ENCODE peak calls at places on chromosome 2, in eight cellular contexts. One of them, this sample, is unnamed.

GRCh38 chr2:216730871-216731270 is 35.5 kb upstream of the IGFBP5 start:
- DNase-seq in astrocyte of the spinal cord: no peak
- DNase-seq in astrocyte: no peak
- DNase-seq in activated CD8-positive, alpha-beta T cell treated with anti-CD3 and anti-CD28 coated beads for 36 hours: no peak
- DNase-seq in Peyer's patch: no peak
- DNase-seq in HL-60: no peak
- DNase-seq in ovary: no peak
- DNase-seq in HFFc6: no peak
- DNase-seq in this sample: no peak

GRCh38 chr2:173126819-173127218 is 51.2 kb downstream of the MAP3K20 start:
- DNase-seq in astrocyte of the spinal cord: peak
- DNase-seq in astrocyte: peak
- DNase-seq in activated CD8-positive, alpha-beta T cell treated with anti-CD3 and anti-CD28 coated beads for 36 hours: no peak
- DNase-seq in Peyer's patch: no peak
- DNase-seq in HL-60: peak
- DNase-seq in ovary: no peak
- DNase-seq in HFFc6: peak
- DNase-seq in this sample: no peak

GRCh38 chr2:94762600-94762999 is 108.6 kb upstream of the TEKT4 start:
- DNase-seq in astrocyte of the spinal cord: no peak
- DNase-seq in astrocyte: no peak
- DNase-seq in activated CD8-positive, alpha-beta T cell treated with anti-CD3 and anti-CD28 coated beads for 36 hours: peak
- DNase-seq in Peyer's patch: no peak
- DNase-seq in HL-60: no peak
- DNase-seq in ovary: no peak
- DNase-seq in HFFc6: no peak
- DNase-seq in this sample: no peak

GRCh38 chr2:230050151-230050550 is 18.6 kb downstream of the SLC16A14 start:
- DNase-seq in astrocyte of the spinal cord: no peak
- DNase-seq in astrocyte: no peak
- DNase-seq in activated CD8-positive, alpha-beta T cell treated with anti-CD3 and anti-CD28 coated beads for 36 hours: no peak
- DNase-seq in Peyer's patch: no peak
- DNase-seq in HL-60: no peak
- DNase-seq in ovary: no peak
- DNase-seq in HFFc6: no peak
- DNase-seq in this sample: no peak

GRCh38 chr2:196293751-196294486 is 122.5 kb upstream of the STK17B start:
- DNase-seq in astrocyte of the spinal cord: peak
- DNase-seq in astrocyte: peak
- DNase-seq in activated CD8-positive, alpha-beta T cell treated with anti-CD3 and anti-CD28 coated beads for 36 hours: no peak
- DNase-seq in Peyer's patch: no peak
- DNase-seq in HL-60: no peak
- DNase-seq in ovary: no peak
- DNase-seq in HFFc6: peak
- DNase-seq in this sample: no peak

GRCh38 chr2:204315236-204315662 is 230.0 kb upstream of the PARD3B start:
- DNase-seq in astrocyte of the spinal cord: peak
- DNase-seq in astrocyte: peak
- DNase-seq in activated CD8-positive, alpha-beta T cell treated with anti-CD3 and anti-CD28 coated beads for 36 hours: no peak
- DNase-seq in Peyer's patch: no peak
- DNase-seq in HL-60: no peak
- DNase-seq in ovary: no peak
- DNase-seq in HFFc6: no peak
- DNase-seq in this sample: no peak

GRCh38 chr2:953975-954686 is 3.5 kb downstream of the SNTG2 start:
- DNase-seq in astrocyte of the spinal cord: peak
- DNase-seq in astrocyte: peak
- DNase-seq in activated CD8-positive, alpha-beta T cell treated with anti-CD3 and anti-CD28 coated beads for 36 hours: no peak
- DNase-seq in Peyer's patch: no peak
- DNase-seq in HL-60: no peak
- DNase-seq in ovary: no peak
- DNase-seq in HFFc6: peak
- DNase-seq in this sample: no peak

GRCh38 chr2:61493523-61493942 is 22.6 kb upstream of the USP34 start:
- DNase-seq in astrocyte of the spinal cord: peak
- DNase-seq in astrocyte: peak
- DNase-seq in activated CD8-positive, alpha-beta T cell treated with anti-CD3 and anti-CD28 coated beads for 36 hours: peak
- DNase-seq in Peyer's patch: no peak
- DNase-seq in HL-60: no peak
- DNase-seq in ovary: no peak
- DNase-seq in HFFc6: no peak
- DNase-seq in this sample: no peak

GRCh38 chr2:221908518-221908917 is 336.4 kb upstream of the EPHA4 start:
- DNase-seq in astrocyte of the spinal cord: no peak
- DNase-seq in astrocyte: no peak
- DNase-seq in activated CD8-positive, alpha-beta T cell treated with anti-CD3 and anti-CD28 coated beads for 36 hours: no peak
- DNase-seq in Peyer's patch: no peak
- DNase-seq in HL-60: no peak
- DNase-seq in ovary: no peak
- DNase-seq in HFFc6: no peak
- DNase-seq in this sample: no peak

GRCh38 chr2:44358498-44358897 is 2.8 kb downstream of the PREPL start:
- DNase-seq in astrocyte of the spinal cord: peak
- DNase-seq in astrocyte: peak
- DNase-seq in activated CD8-positive, alpha-beta T cell treated with anti-CD3 and anti-CD28 coated beads for 36 hours: peak
- DNase-seq in Peyer's patch: peak
- DNase-seq in HL-60: peak
- DNase-seq in ovary: peak
- DNase-seq in HFFc6: no peak
- DNase-seq in this sample: no peak

GRCh38 chr2:179539112-179539511 is 274.5 kb upstream of the SESTD1 start:
- DNase-seq in astrocyte of the spinal cord: no peak
- DNase-seq in astrocyte: no peak
- DNase-seq in activated CD8-positive, alpha-beta T cell treated with anti-CD3 and anti-CD28 coated beads for 36 hours: no peak
- DNase-seq in Peyer's patch: no peak
- DNase-seq in HL-60: no peak
- DNase-seq in ovary: no peak
- DNase-seq in HFFc6: no peak
- DNase-seq in this sample: no peak

GRCh38 chr2:179533875-179534274 is 269.2 kb upstream of the SESTD1 start:
- DNase-seq in astrocyte of the spinal cord: no peak
- DNase-seq in astrocyte: no peak
- DNase-seq in activated CD8-positive, alpha-beta T cell treated with anti-CD3 and anti-CD28 coated beads for 36 hours: no peak
- DNase-seq in Peyer's patch: no peak
- DNase-seq in HL-60: no peak
- DNase-seq in ovary: no peak
- DNase-seq in HFFc6: no peak
- DNase-seq in this sample: no peak

GRCh38 chr2:179541586-179541985 is 277.0 kb upstream of the SESTD1 start:
- DNase-seq in astrocyte of the spinal cord: no peak
- DNase-seq in astrocyte: no peak
- DNase-seq in activated CD8-positive, alpha-beta T cell treated with anti-CD3 and anti-CD28 coated beads for 36 hours: no peak
- DNase-seq in Peyer's patch: no peak
- DNase-seq in HL-60: no peak
- DNase-seq in ovary: no peak
- DNase-seq in HFFc6: no peak
- DNase-seq in this sample: no peak

GRCh38 chr2:179536185-179536584 is 271.6 kb upstream of the SESTD1 start:
- DNase-seq in astrocyte of the spinal cord: no peak
- DNase-seq in astrocyte: peak
- DNase-seq in activated CD8-positive, alpha-beta T cell treated with anti-CD3 and anti-CD28 coated beads for 36 hours: no peak
- DNase-seq in Peyer's patch: no peak
- DNase-seq in HL-60: no peak
- DNase-seq in ovary: no peak
- DNase-seq in HFFc6: peak
- DNase-seq in this sample: no peak

GRCh38 chr2:179538406-179538805 is 273.8 kb upstream of the SESTD1 start:
- DNase-seq in astrocyte of the spinal cord: no peak
- DNase-seq in astrocyte: peak
- DNase-seq in activated CD8-positive, alpha-beta T cell treated with anti-CD3 and anti-CD28 coated beads for 36 hours: no peak
- DNase-seq in Peyer's patch: no peak
- DNase-seq in HL-60: no peak
- DNase-seq in ovary: no peak
- DNase-seq in HFFc6: no peak
- DNase-seq in this sample: no peak
- TF ChIP-seq CTCF in astrocyte of the spinal cord: no peak
- TF ChIP-seq CTCF in astrocyte: no peak
- TF ChIP-seq CTCF in activated CD8-positive, alpha-beta T cell treated with anti-CD3 and anti-CD28 coated beads for 36 hours: no peak
- TF ChIP-seq CTCF in Peyer's patch: no peak
- TF ChIP-seq CTCF in HL-60: no peak
- TF ChIP-seq CTCF in ovary: no peak
- TF ChIP-seq CTCF in HFFc6: no peak
- TF ChIP-seq CTCF in this sample: no peak

DNA sequence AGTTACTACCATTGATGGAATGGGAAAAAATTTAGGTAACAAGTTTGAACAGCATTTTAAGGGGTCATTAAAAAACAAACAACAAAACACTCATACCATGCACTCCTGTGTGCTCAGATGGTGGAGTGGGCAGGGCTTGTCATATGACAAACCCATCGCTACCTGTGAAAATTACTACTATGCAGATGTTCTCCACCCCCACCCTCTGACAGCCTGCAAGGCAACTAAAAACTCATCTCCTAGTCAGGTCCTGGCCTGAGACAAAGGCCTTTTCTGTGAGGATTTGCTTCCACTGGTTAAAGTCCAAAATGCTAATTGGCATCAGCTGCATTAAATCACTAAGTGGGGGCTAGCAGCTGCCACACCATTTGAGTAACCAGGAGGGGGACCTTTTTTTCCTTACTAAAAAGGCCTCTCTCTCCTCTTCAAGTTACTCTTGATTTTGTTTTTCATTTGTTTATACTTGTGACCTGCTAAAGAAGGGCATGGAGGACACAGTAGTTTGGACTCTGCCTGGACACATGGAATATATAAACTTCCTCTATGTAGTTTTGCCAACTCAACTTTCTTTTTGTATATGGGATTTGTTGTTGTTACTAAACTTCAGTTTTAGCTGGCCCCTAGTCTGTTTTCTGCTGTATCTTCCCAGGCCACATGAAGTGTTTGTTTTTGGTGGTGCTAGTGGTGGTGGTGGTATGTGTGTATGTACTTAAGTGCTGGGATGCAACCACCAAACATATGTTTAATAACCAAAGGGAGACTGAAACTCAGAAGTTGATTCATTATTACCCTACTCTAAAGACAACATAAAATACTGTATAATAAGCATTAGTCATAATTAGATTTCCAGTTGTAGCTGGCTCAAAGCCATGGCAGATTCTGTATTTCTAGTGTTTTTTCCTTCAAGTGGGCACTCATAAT is 121.3 kb downstream of the MAP4K4 start:
- DNase-seq in astrocyte of the spinal cord: peak
- DNase-seq in astrocyte: peak
- DNase-seq in activated CD8-positive, alpha-beta T cell treated with anti-CD3 and anti-CD28 coated beads for 36 hours: peak
- DNase-seq in Peyer's patch: no peak
- DNase-seq in HL-60: no peak
- DNase-seq in ovary: no peak
- DNase-seq in HFFc6: peak
- DNase-seq in this sample: no peak
- TF ChIP-seq CTCF in astrocyte of the spinal cord: no peak
- TF ChIP-seq CTCF in astrocyte: no peak
- TF ChIP-seq CTCF in activated CD8-positive, alpha-beta T cell treated with anti-CD3 and anti-CD28 coated beads for 36 hours: no peak
- TF ChIP-seq CTCF in Peyer's patch: no peak
- TF ChIP-seq CTCF in HL-60: no peak
- TF ChIP-seq CTCF in ovary: no peak
- TF ChIP-seq CTCF in HFFc6: no peak
- TF ChIP-seq CTCF in this sample: no peak

DNA sequence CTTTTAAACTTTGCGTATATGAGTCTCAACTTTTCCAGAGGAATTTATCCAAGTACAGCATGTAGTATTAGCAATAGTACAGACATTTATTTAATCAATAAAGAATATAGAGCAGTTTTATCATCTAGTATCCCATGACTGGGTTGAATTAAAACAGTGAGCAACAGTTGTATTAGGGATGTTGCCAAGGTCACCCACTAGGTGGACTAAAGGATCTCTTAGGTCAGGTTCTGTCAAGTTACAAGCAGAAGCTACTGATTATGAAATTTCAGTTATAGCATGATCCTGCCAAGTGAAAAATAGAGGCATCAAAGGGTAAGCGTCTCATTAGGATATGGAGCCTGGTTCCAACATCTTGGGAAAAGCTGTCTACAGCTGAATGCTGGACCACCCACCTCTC is 52.1 kb upstream of the LAPTM4A start:
- DNase-seq in astrocyte of the spinal cord: no peak
- DNase-seq in astrocyte: no peak
- DNase-seq in activated CD8-positive, alpha-beta T cell treated with anti-CD3 and anti-CD28 coated beads for 36 hours: no peak
- DNase-seq in Peyer's patch: no peak
- DNase-seq in HL-60: peak
- DNase-seq in ovary: no peak
- DNase-seq in HFFc6: peak
- DNase-seq in this sample: no peak
- TF ChIP-seq CTCF in astrocyte of the spinal cord: peak
- TF ChIP-seq CTCF in astrocyte: peak
- TF ChIP-seq CTCF in activated CD8-positive, alpha-beta T cell treated with anti-CD3 and anti-CD28 coated beads for 36 hours: no peak
- TF ChIP-seq CTCF in Peyer's patch: no peak
- TF ChIP-seq CTCF in HL-60: peak
- TF ChIP-seq CTCF in ovary: no peak
- TF ChIP-seq CTCF in HFFc6: peak
- TF ChIP-seq CTCF in this sample: peak

DNA sequence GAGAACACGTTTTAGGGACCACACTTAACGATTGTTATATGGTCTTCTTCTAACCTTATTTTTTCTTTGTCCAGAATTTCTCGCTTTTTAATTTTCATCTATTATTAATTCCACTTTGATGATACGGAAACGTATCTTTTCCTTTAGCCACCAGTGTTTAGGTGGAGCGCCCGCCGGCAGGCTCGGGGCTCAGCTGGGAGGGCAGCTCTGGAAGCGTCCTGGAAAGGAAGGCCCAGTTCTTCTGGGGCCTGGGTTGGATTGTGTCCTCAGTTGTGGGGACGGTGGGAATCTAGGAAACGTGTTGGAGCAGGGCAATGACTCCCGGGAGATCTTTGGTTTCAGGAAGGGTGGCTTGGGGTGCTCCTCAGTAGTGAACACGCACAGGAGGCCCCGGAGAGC is 19.4 kb upstream of the SOX11 start:
- DNase-seq in astrocyte of the spinal cord: no peak
- DNase-seq in astrocyte: no peak
- DNase-seq in activated CD8-positive, alpha-beta T cell treated with anti-CD3 and anti-CD28 coated beads for 36 hours: no peak
- DNase-seq in Peyer's patch: no peak
- DNase-seq in HL-60: no peak
- DNase-seq in ovary: no peak
- DNase-seq in HFFc6: no peak
- DNase-seq in this sample: no peak
- TF ChIP-seq CTCF in astrocyte of the spinal cord: no peak
- TF ChIP-seq CTCF in astrocyte: no peak
- TF ChIP-seq CTCF in activated CD8-positive, alpha-beta T cell treated with anti-CD3 and anti-CD28 coated beads for 36 hours: no peak
- TF ChIP-seq CTCF in Peyer's patch: no peak
- TF ChIP-seq CTCF in HL-60: no peak
- TF ChIP-seq CTCF in ovary: no peak
- TF ChIP-seq CTCF in HFFc6: no peak
- TF ChIP-seq CTCF in this sample: no peak

DNA sequence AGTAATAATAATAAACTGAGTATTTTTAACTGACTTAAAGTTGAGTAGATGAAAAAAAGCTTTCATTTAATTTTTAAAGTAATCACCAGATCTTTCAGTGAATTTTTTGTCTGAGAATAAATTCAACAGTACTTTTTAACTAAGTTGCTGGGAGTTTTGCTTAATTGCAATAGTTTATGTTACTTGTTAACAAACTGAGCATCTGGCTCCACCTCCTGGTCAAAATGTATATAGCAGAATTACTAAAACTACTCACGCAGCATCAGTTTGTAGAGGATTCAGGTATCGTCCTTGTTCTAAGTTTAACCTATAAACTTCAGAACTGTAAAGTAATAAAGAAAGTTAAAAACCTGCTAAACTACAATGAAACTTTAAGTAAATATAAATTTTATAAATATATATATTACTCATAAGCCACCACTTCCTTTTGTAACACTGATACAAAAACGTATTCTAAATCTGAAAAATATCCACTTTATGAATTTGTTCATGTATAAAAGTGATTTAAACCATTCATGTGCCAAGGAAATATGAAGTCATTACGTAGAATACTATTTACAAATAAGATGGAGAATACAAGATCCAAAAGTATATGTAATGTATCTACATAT is 21.3 kb downstream of the NOL10 start:
- DNase-seq in astrocyte of the spinal cord: peak
- DNase-seq in astrocyte: peak
- DNase-seq in activated CD8-positive, alpha-beta T cell treated with anti-CD3 and anti-CD28 coated beads for 36 hours: peak
- DNase-seq in Peyer's patch: no peak
- DNase-seq in HL-60: peak
- DNase-seq in ovary: no peak
- DNase-seq in HFFc6: peak
- DNase-seq in this sample: no peak
- TF ChIP-seq CTCF in astrocyte of the spinal cord: peak
- TF ChIP-seq CTCF in astrocyte: peak
- TF ChIP-seq CTCF in activated CD8-positive, alpha-beta T cell treated with anti-CD3 and anti-CD28 coated beads for 36 hours: peak
- TF ChIP-seq CTCF in Peyer's patch: peak
- TF ChIP-seq CTCF in HL-60: peak
- TF ChIP-seq CTCF in ovary: peak
- TF ChIP-seq CTCF in HFFc6: peak
- TF ChIP-seq CTCF in this sample: peak